ENCODE peak calls at places on chromosomes 11 and 22, in five cellular contexts. One of them, this sample, is unnamed.

GRCh38 chr22:37830093-37830842 is 7.1 kb downstream of the GALR3 start:
- DNase-seq in substantia nigra: no peak
- DNase-seq in PC-3: no peak
- DNase-seq in head of caudate nucleus: no peak
- DNase-seq in stimulated activated CD8-positive, alpha-beta memory T cell treated with anti-CD3 and anti-CD28 coated beads, Interleukin-7, amount 100 ng/mL, for 24 hours: no peak
- DNase-seq in this sample: no peak

GRCh38 chr11:123301696-123302400 is 106.8 kb upstream of the CLMP start:
- DNase-seq in substantia nigra: peak; percentile 79
- DNase-seq in PC-3: peak; percentile 72
- DNase-seq in head of caudate nucleus: peak; percentile 59
- DNase-seq in stimulated activated CD8-positive, alpha-beta memory T cell treated with anti-CD3 and anti-CD28 coated beads, Interleukin-7, amount 100 ng/mL, for 24 hours: peak; percentile 45
- DNase-seq in this sample: peak; percentile 40

GRCh38 chr11:9735236-9735635 is 71.4 kb downstream of the SWAP70 start:
- DNase-seq in substantia nigra: no peak
- DNase-seq in PC-3: no peak
- DNase-seq in head of caudate nucleus: no peak
- DNase-seq in stimulated activated CD8-positive, alpha-beta memory T cell treated with anti-CD3 and anti-CD28 coated beads, Interleukin-7, amount 100 ng/mL, for 24 hours: no peak
- DNase-seq in this sample: no peak

GRCh38 chr11:76004400-76004799 is 189.4 kb downstream of the UVRAG start:
- DNase-seq in substantia nigra: no peak
- DNase-seq in PC-3: no peak
- DNase-seq in head of caudate nucleus: no peak
- DNase-seq in stimulated activated CD8-positive, alpha-beta memory T cell treated with anti-CD3 and anti-CD28 coated beads, Interleukin-7, amount 100 ng/mL, for 24 hours: no peak
- DNase-seq in this sample: no peak

GRCh38 chr11:120210651-120211521 is at the start of gene OAF:
- DNase-seq in substantia nigra: peak; percentile 67
- DNase-seq in PC-3: peak; percentile 89
- DNase-seq in head of caudate nucleus: peak; percentile 53
- DNase-seq in stimulated activated CD8-positive, alpha-beta memory T cell treated with anti-CD3 and anti-CD28 coated beads, Interleukin-7, amount 100 ng/mL, for 24 hours: peak; percentile 13
- DNase-seq in this sample: peak; percentile 73

GRCh38 chr22:27179161-27179560 is 521.8 kb downstream of the MIAT start:
- DNase-seq in substantia nigra: no peak
- DNase-seq in PC-3: no peak
- DNase-seq in head of caudate nucleus: no peak
- DNase-seq in stimulated activated CD8-positive, alpha-beta memory T cell treated with anti-CD3 and anti-CD28 coated beads, Interleukin-7, amount 100 ng/mL, for 24 hours: no peak
- DNase-seq in this sample: no peak

GRCh38 chr11:67160045-67160444 is 41.0 kb downstream of the KDM2A start:
- DNase-seq in substantia nigra: no peak
- DNase-seq in PC-3: no peak
- DNase-seq in head of caudate nucleus: no peak
- DNase-seq in stimulated activated CD8-positive, alpha-beta memory T cell treated with anti-CD3 and anti-CD28 coated beads, Interleukin-7, amount 100 ng/mL, for 24 hours: no peak
- DNase-seq in this sample: no peak

GRCh38 chr22:46380069-46380468 is 44.6 kb downstream of the TRMU start:
- DNase-seq in substantia nigra: no peak
- DNase-seq in PC-3: no peak
- DNase-seq in head of caudate nucleus: no peak
- DNase-seq in stimulated activated CD8-positive, alpha-beta memory T cell treated with anti-CD3 and anti-CD28 coated beads, Interleukin-7, amount 100 ng/mL, for 24 hours: no peak
- DNase-seq in this sample: no peak

GRCh38 chr11:100098560-100098959 is 588.5 kb upstream of the ARHGAP42 start:
- DNase-seq in substantia nigra: no peak
- DNase-seq in PC-3: no peak
- DNase-seq in head of caudate nucleus: no peak
- DNase-seq in stimulated activated CD8-positive, alpha-beta memory T cell treated with anti-CD3 and anti-CD28 coated beads, Interleukin-7, amount 100 ng/mL, for 24 hours: no peak
- DNase-seq in this sample: no peak

GRCh38 chr11:85810871-85811611 is at the start of gene SYTL2:
- DNase-seq in substantia nigra: peak; percentile 87
- DNase-seq in PC-3: peak; percentile 85
- DNase-seq in head of caudate nucleus: peak; percentile 71
- DNase-seq in stimulated activated CD8-positive, alpha-beta memory T cell treated with anti-CD3 and anti-CD28 coated beads, Interleukin-7, amount 100 ng/mL, for 24 hours: peak; percentile 52
- DNase-seq in this sample: peak; percentile 82

GRCh38 chr11:123065634-123066033 is 3.7 kb upstream of the HSPA8 start:
- DNase-seq in substantia nigra: no peak
- DNase-seq in PC-3: peak; percentile 41
- DNase-seq in head of caudate nucleus: no peak
- DNase-seq in stimulated activated CD8-positive, alpha-beta memory T cell treated with anti-CD3 and anti-CD28 coated beads, Interleukin-7, amount 100 ng/mL, for 24 hours: no peak
- DNase-seq in this sample: no peak

GRCh38 chr11:116033931-116034553 is 529.8 kb upstream of the CADM1 start:
- DNase-seq in substantia nigra: no peak
- DNase-seq in PC-3: no peak
- DNase-seq in head of caudate nucleus: no peak
- DNase-seq in stimulated activated CD8-positive, alpha-beta memory T cell treated with anti-CD3 and anti-CD28 coated beads, Interleukin-7, amount 100 ng/mL, for 24 hours: no peak
- DNase-seq in this sample: no peak

GRCh38 chr11:85918910-85919794 is 64.0 kb downstream of the CCDC83 start:
- DNase-seq in substantia nigra: no peak
- DNase-seq in PC-3: no peak
- DNase-seq in head of caudate nucleus: no peak
- DNase-seq in stimulated activated CD8-positive, alpha-beta memory T cell treated with anti-CD3 and anti-CD28 coated beads, Interleukin-7, amount 100 ng/mL, for 24 hours: no peak
- DNase-seq in this sample: no peak

GRCh38 chr11:536841-537621 is at the start of gene LRRC56:
- DNase-seq in substantia nigra: peak; percentile 33
- DNase-seq in PC-3: peak; percentile 86
- DNase-seq in head of caudate nucleus: peak; percentile 81
- DNase-seq in stimulated activated CD8-positive, alpha-beta memory T cell treated with anti-CD3 and anti-CD28 coated beads, Interleukin-7, amount 100 ng/mL, for 24 hours: peak; percentile 84
- DNase-seq in this sample: no peak

GRCh38 chr11:62607729-62608128 is 4.8 kb downstream of the EML3 start:
- DNase-seq in substantia nigra: no peak
- DNase-seq in PC-3: no peak
- DNase-seq in head of caudate nucleus: no peak
- DNase-seq in stimulated activated CD8-positive, alpha-beta memory T cell treated with anti-CD3 and anti-CD28 coated beads, Interleukin-7, amount 100 ng/mL, for 24 hours: no peak
- DNase-seq in this sample: no peak

GRCh38 chr22:44917372-44918165 is 92.2 kb downstream of the PHF21B start:
- DNase-seq in substantia nigra: no peak
- DNase-seq in PC-3: no peak
- DNase-seq in head of caudate nucleus: no peak
- DNase-seq in stimulated activated CD8-positive, alpha-beta memory T cell treated with anti-CD3 and anti-CD28 coated beads, Interleukin-7, amount 100 ng/mL, for 24 hours: no peak
- DNase-seq in this sample: no peak

GRCh38 chr11:4181780-4182721 is 87.5 kb downstream of the RRM1 start:
- DNase-seq in substantia nigra: peak; percentile 50
- DNase-seq in PC-3: peak; percentile 74
- DNase-seq in head of caudate nucleus: peak; percentile 57
- DNase-seq in stimulated activated CD8-positive, alpha-beta memory T cell treated with anti-CD3 and anti-CD28 coated beads, Interleukin-7, amount 100 ng/mL, for 24 hours: no peak
- DNase-seq in this sample: no peak

GRCh38 chr22:22928666-22929380 is 41.2 kb downstream of the IGLL5 start:
- DNase-seq in substantia nigra: no peak
- DNase-seq in PC-3: peak; percentile 40
- DNase-seq in head of caudate nucleus: no peak
- DNase-seq in stimulated activated CD8-positive, alpha-beta memory T cell treated with anti-CD3 and anti-CD28 coated beads, Interleukin-7, amount 100 ng/mL, for 24 hours: no peak
- DNase-seq in this sample: peak; percentile 14

GRCh38 chr11:73291196-73291595 is 16.9 kb upstream of the ARHGEF17 start:
- DNase-seq in substantia nigra: no peak
- DNase-seq in PC-3: no peak
- DNase-seq in head of caudate nucleus: no peak
- DNase-seq in stimulated activated CD8-positive, alpha-beta memory T cell treated with anti-CD3 and anti-CD28 coated beads, Interleukin-7, amount 100 ng/mL, for 24 hours: no peak
- DNase-seq in this sample: no peak

GRCh38 chr11:19845633-19846032 is 133.0 kb downstream of the NAV2 start:
- DNase-seq in substantia nigra: no peak
- DNase-seq in PC-3: no peak
- DNase-seq in head of caudate nucleus: no peak
- DNase-seq in stimulated activated CD8-positive, alpha-beta memory T cell treated with anti-CD3 and anti-CD28 coated beads, Interleukin-7, amount 100 ng/mL, for 24 hours: no peak
- DNase-seq in this sample: no peak

GRCh38 chr22:22404598-22405284 is 103.8 kb downstream of the ZNF280B start:
- DNase-seq in substantia nigra: no peak
- DNase-seq in PC-3: no peak
- DNase-seq in head of caudate nucleus: no peak
- DNase-seq in stimulated activated CD8-positive, alpha-beta memory T cell treated with anti-CD3 and anti-CD28 coated beads, Interleukin-7, amount 100 ng/mL, for 24 hours: no peak
- DNase-seq in this sample: no peak

GRCh38 chr11:131744847-131745246 is 374.4 kb downstream of the NTM start:
- DNase-seq in substantia nigra: no peak
- DNase-seq in PC-3: peak; percentile 39
- DNase-seq in head of caudate nucleus: no peak
- DNase-seq in stimulated activated CD8-positive, alpha-beta memory T cell treated with anti-CD3 and anti-CD28 coated beads, Interleukin-7, amount 100 ng/mL, for 24 hours: no peak
- DNase-seq in this sample: no peak

GRCh38 chr11:111934301-111934700 is 2.8 kb upstream of the DIXDC1 start:
- DNase-seq in substantia nigra: no peak
- DNase-seq in PC-3: no peak
- DNase-seq in head of caudate nucleus: no peak
- DNase-seq in stimulated activated CD8-positive, alpha-beta memory T cell treated with anti-CD3 and anti-CD28 coated beads, Interleukin-7, amount 100 ng/mL, for 24 hours: no peak
- DNase-seq in this sample: no peak

GRCh38 chr22:28222976-28223375 is 303.9 kb upstream of the PITPNB start:
- DNase-seq in substantia nigra: no peak
- DNase-seq in PC-3: no peak
- DNase-seq in head of caudate nucleus: no peak
- DNase-seq in stimulated activated CD8-positive, alpha-beta memory T cell treated with anti-CD3 and anti-CD28 coated beads, Interleukin-7, amount 100 ng/mL, for 24 hours: no peak
- DNase-seq in this sample: no peak

GRCh38 chr22:50282361-50283144 is 12.4 kb upstream of the MAPK11 start:
- DNase-seq in substantia nigra: no peak
- DNase-seq in PC-3: peak; percentile 89
- DNase-seq in head of caudate nucleus: no peak
- DNase-seq in stimulated activated CD8-positive, alpha-beta memory T cell treated with anti-CD3 and anti-CD28 coated beads, Interleukin-7, amount 100 ng/mL, for 24 hours: no peak
- DNase-seq in this sample: no peak

GRCh38 chr22:24025475-24025874 is 14.4 kb downstream of the CABIN1 start:
- DNase-seq in substantia nigra: no peak
- DNase-seq in PC-3: no peak
- DNase-seq in head of caudate nucleus: no peak
- DNase-seq in stimulated activated CD8-positive, alpha-beta memory T cell treated with anti-CD3 and anti-CD28 coated beads, Interleukin-7, amount 100 ng/mL, for 24 hours: no peak
- DNase-seq in this sample: no peak

GRCh38 chr11:67022961-67023956 is at the start of gene SYT12:
- DNase-seq in substantia nigra: peak; percentile 55
- DNase-seq in PC-3: peak; percentile 37
- DNase-seq in head of caudate nucleus: peak; percentile 21
- DNase-seq in stimulated activated CD8-positive, alpha-beta memory T cell treated with anti-CD3 and anti-CD28 coated beads, Interleukin-7, amount 100 ng/mL, for 24 hours: no peak
- DNase-seq in this sample: no peak